ENCODE peak calls at places on chromosomes 1 and 21, in six cellular contexts. X is psoas muscle, S is cardiac muscle cell, H is pancreas, K is NB4, P is HCT116. G is an unnamed sample.
A peak's percentile ranks its signal among the peaks of the same experiment; 100 is the strongest.

GRCh38 chr1:67052741-67053534 is 1.0 kb downstream of the SLC35D1 start:
- DNase-seq in X (peak; percentile 63), S (peak; percentile 46), K (peak; percentile 58), P (no peak), H (peak; percentile 22), G (peak; percentile 33)

GRCh38 chr21:34983680-34984086 is 65.4 kb downstream of the RUNX1 start:
- DNase-seq in S (no peak), K (peak; percentile 84), X (no peak), P (no peak), H (no peak), G (no peak)

GRCh38 chr21:19120591-19120990 is 717.0 kb upstream of the TMPRSS15 start:
- DNase-seq in P (no peak), X (no peak), K (no peak), H (no peak), S (no peak), G (no peak)

GRCh38 chr21:29678616-29679015 is 261.2 kb downstream of the GRIK1 start:
- DNase-seq in X (no peak), K (no peak), S (peak; percentile 6), P (no peak), H (no peak), G (no peak)

GRCh38 chr1:198056255-198056654 is 100.5 kb upstream of the NEK7 start:
- DNase-seq in S (peak; percentile 2), X (no peak), K (peak; percentile 6), H (no peak), P (no peak), G (no peak)

GRCh38 chr1:180627411-180627810 is 4.4 kb upstream of the XPR1 start:
- DNase-seq in X (no peak), K (no peak), S (peak; percentile 23), H (no peak), P (no peak), G (no peak)

GRCh38 chr1:235741294-235741693 is 91.7 kb upstream of the GNG4 start:
- DNase-seq in K (no peak), X (no peak), S (peak; percentile 80), H (no peak), P (no peak), G (no peak)

GRCh38 chr1:19630720-19631119 is 13.4 kb upstream of the NBL1 start:
- DNase-seq in K (no peak), H (no peak), X (no peak), S (no peak), P (no peak), G (no peak)

GRCh38 chr1:110070282-110070967 is at the start of gene ALX3:
- DNase-seq in X (peak; percentile 36), P (no peak), K (no peak), H (no peak), S (no peak), G (no peak)

GRCh38 chr21:45299026-45299863 is 11.6 kb upstream of the POFUT2 start:
- DNase-seq in P (no peak), H (peak; percentile 7), S (peak; percentile 58), X (peak; percentile 37), K (no peak), G (peak; percentile 39)

GRCh38 chr1:246005067-246005466 is 502.0 kb downstream of the SMYD3 start:
- DNase-seq in K (peak; percentile 30), P (no peak), X (no peak), S (peak; percentile 97), H (no peak), G (no peak)

GRCh38 chr1:45448357-45448756 is 42.6 kb downstream of the TESK2 start:
- DNase-seq in H (no peak), X (no peak), S (no peak), K (no peak), P (no peak), G (no peak)

DNA sequence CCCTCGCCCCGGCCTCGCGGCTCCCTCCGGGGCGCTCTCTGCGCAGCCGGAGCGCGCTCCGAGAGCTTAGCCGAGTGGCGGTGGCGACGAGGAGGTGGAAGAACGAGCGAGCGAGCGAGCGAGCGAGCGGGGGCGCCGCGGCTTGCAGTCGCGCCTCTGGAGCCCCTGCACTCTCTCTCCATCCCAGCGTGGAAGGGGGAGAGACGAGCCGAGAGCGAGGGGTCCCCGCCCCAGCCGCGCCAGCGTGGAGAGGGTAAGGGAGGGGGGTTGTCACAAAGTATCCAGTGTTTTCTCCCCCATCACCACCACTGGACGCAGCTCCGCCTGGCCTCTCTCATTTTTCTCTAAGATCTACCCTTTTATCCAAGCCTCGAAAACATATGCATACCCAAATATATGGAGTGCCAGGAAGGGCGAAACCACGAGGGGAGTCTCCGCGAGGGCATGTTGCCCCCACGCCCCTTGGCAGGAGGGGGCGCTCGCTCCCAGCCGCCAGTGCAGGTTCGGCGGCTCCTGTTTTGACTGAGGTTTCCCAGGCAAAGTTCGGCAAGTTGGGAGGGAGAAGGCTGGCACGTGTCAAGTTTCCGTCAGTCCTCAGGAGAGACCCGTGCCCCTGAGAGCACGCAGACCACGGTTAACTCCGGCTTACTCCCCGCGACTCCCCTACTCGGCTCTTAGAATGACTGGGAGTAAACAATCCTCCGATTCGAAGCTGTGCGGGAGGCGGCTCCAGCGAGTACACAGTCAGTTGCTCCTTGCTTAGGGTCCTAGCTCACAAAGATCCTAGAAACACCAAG is 569 bp upstream of the DAB1 start:
- DNase-seq in P (no peak), H (peak; percentile 22), X (peak; percentile 53), S (peak; percentile 43), K (no peak), G (no peak)
- TF ChIP-seq CTCF in P (no peak), H (peak; percentile 16), X (peak; percentile 59), S (peak; percentile 61), K (no peak), G (no peak)

GRCh38 chr1:63537940-63538339 is 14.6 kb downstream of the EFCAB7 start:
- DNase-seq in P (no peak), X (no peak), H (no peak), K (peak; percentile 7), S (peak; percentile 30), G (no peak)
- TF ChIP-seq CTCF in P (peak; percentile 60), X (peak; percentile 48), H (peak; percentile 11), K (no peak), S (peak; percentile 42), G (no peak)

GRCh38 chr1:215076312-215076711 is 6.2 kb upstream of the KCNK2 start:
- DNase-seq in H (no peak), P (peak; percentile 34), S (peak; percentile 66), K (peak; percentile 37), X (no peak), G (no peak)
- TF ChIP-seq CTCF in H (no peak), P (no peak), S (peak; percentile 55), K (peak; percentile 26), X (peak; percentile 8), G (no peak)

GRCh38 chr1:159889821-159890252 is 10.1 kb downstream of the CFAP45 start:
- DNase-seq in X (no peak), K (peak; percentile 91), P (no peak), S (peak; percentile 90), H (no peak), G (no peak)

GRCh38 chr1:159896086-159896930 is 3.7 kb downstream of the CFAP45 start:
- DNase-seq in S (no peak), H (no peak), K (no peak), X (no peak), P (no peak), G (no peak)

GRCh38 chr1:159891275-159892157 is 8.4 kb downstream of the CFAP45 start:
- DNase-seq in P (peak; percentile 87), S (peak; percentile 92), X (peak; percentile 88), K (peak; percentile 89), H (peak; percentile 87), G (peak; percentile 85)

GRCh38 chr1:159889202-159889601 is 10.8 kb downstream of the CFAP45 start:
- DNase-seq in P (no peak), H (no peak), K (peak; percentile 19), S (no peak), X (no peak), G (no peak)

GRCh38 chr1:159892944-159893343 is 7.0 kb downstream of the CFAP45 start:
- DNase-seq in P (no peak), K (no peak), H (no peak), S (no peak), X (no peak), G (no peak)
- TF ChIP-seq CTCF in P (peak; percentile 29), K (no peak), H (no peak), S (no peak), X (no peak), G (no peak)

DNA sequence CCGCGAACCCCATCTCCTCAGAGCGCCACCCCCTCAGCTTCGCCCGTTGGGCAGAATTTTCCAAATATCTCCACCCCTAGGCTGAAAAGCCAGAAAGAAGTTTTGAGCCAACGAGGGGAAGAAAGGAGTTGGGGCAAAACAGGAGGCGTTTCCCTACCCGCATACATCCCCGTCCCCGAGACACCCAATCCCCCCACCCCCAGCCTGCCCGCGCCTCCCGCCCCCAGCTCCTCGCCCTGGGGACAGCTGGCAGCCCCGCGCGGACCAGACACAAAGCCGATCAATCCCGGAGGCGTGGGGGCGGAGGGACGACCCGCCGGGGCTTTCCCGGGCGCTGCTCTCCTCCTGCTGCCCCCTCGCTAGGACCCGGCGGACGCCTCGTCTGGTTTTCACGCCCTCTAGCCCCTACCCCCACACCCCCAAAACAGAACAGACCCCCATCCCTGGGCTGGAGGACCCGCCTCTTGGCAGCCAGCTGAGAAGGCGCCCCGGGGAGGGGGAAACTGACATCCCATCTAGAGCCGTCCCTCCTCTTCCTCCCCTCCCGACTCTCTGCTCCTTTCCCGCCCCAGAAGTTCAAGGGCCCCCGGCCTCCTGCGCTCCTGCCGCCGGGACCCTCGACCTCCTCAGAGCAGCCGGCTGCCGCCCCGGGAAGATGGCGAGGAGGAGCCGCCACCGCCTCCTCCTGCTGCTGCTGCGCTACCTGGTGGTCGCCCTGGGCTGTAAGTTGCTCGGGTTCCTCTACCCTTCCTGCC is at the start of gene JAM2:
- DNase-seq in H (peak; percentile 11), S (peak; percentile 19), X (peak; percentile 64), P (no peak), K (no peak), G (peak; percentile 55)
- TF ChIP-seq CTCF in H (no peak), S (no peak), X (peak; percentile 25), P (no peak), K (no peak), G (peak; percentile 44)

G was measured in ovary.